ENCODE peak calls at places on chromosomes 12 and 14, in six cellular contexts. F is activated CD8-positive, alpha-beta memory T cell treated with anti-CD3 and anti-CD28 coated beads, Interleukin-2, amount 50 U/mL, for 48 hours; R is NCI-H1105; Y is fibroblast of mammary gland; Q is mesothelial cell of epicardium; S is GM03348. W is an unnamed sample.

GRCh38 chr12:43094886-43095285 is 457.1 kb downstream of the ADAMTS20 start:
- DNase-seq in Y (no peak), S (no peak), R (no peak), Q (no peak), F (no peak), W (no peak)

GRCh38 chr14:58725226-58725625 is 87.5 kb downstream of the DACT1 start:
- DNase-seq in F (no peak), R (no peak), Q (no peak), Y (no peak), S (no peak), W (no peak)

GRCh38 chr12:6550294-6551062 is 5.4 kb downstream of the IFFO1 start:
- DNase-seq in R (no peak), Y (no peak), S (no peak), Q (no peak), F (no peak), W (no peak)

GRCh38 chr12:78260976-78261375 is 430.3 kb downstream of the NAV3 start:
- DNase-seq in S (no peak), F (no peak), Q (no peak), Y (no peak), R (no peak), W (no peak)

GRCh38 chr12:54444202-54444601 is 25.1 kb upstream of the ITGA5 start:
- DNase-seq in F (no peak), R (no peak), S (no peak), Q (no peak), Y (no peak), W (no peak)

GRCh38 chr14:61470261-61470953 is 149.0 kb downstream of the PRKCH start:
- DNase-seq in Y (peak), S (peak), F (peak), R (peak), Q (peak), W (peak)

GRCh38 chr12:4225571-4225970 is 48.0 kb upstream of the CCND2 start:
- DNase-seq in F (no peak), Y (no peak), Q (no peak), S (no peak), R (no peak), W (no peak)

GRCh38 chr14:23091294-23092225 is 3.4 kb downstream of the ACIN1 start:
- DNase-seq in F (peak), Q (no peak), S (no peak), R (no peak), Y (no peak), W (no peak)

GRCh38 chr12:110109037-110109836 is 14.9 kb upstream of the IFT81 start:
- DNase-seq in S (peak), Y (peak), R (no peak), F (no peak), Q (peak), W (no peak)

GRCh38 chr12:5503774-5504173 is 71.9 kb downstream of the NTF3 start:
- DNase-seq in Y (no peak), F (peak), S (no peak), R (no peak), Q (peak), W (no peak)

GRCh38 chr12:9717070-9717925 is 15.6 kb downstream of the CLECL1 start:
- DNase-seq in R (no peak), Q (no peak), S (no peak), Y (no peak), F (no peak), W (no peak)